ENCODE peak calls at places on chromosomes 13 and 19, in four cellular contexts. G is GM12878, S is K562, U is HepG2. X is an unnamed sample.

GRCh38 chr19:13718733-13719132 is 45.6 kb upstream of the MRI1 start:
- DNase-seq in G (no peak), S (no peak), U (no peak), X (no peak)

GRCh38 chr19:10625003-10625761 is at the start of gene SLC44A2:
- DNase-seq in G (no peak), S (peak), U (no peak), X (peak)

GRCh38 chr13:60214213-60215079 is 50.7 kb upstream of the DIAPH3 start:
- DNase-seq in G (no peak), S (no peak), U (no peak), X (no peak)

GRCh38 chr13:104143760-104144406 is 1077.7 kb upstream of the SLC10A2 start:
- DNase-seq in G (no peak), S (no peak), U (no peak), X (no peak)

GRCh38 chr13:27148900-27149299 is 22.7 kb downstream of the USP12 start:
- DNase-seq in G (no peak), S (no peak), U (no peak), X (no peak)

GRCh38 chr19:6660930-6661329 is 9.0 kb downstream of the TNFSF14 start:
- DNase-seq in G (no peak), S (no peak), U (no peak), X (no peak)

GRCh38 chr19:35556025-35556590 is 7.3 kb downstream of the ATP4A start:
- DNase-seq in G (no peak), S (no peak), U (no peak), X (no peak)

GRCh38 chr19:56667311-56667870 is 4.2 kb downstream of the ZNF835 start:
- DNase-seq in G (no peak), S (no peak), U (no peak), X (no peak)

GRCh38 chr13:22880756-22881701 is 299.8 kb upstream of the SGCG start:
- DNase-seq in G (no peak), S (no peak), U (no peak), X (no peak)

GRCh38 chr19:52898101-52898500 is 666 bp upstream of the ZNF320 start:
- DNase-seq in G (no peak), S (no peak), U (no peak), X (no peak)
- TF ChIP-seq SP1 in G (no peak), S (no peak), U (no peak), X (no peak)

DNA sequence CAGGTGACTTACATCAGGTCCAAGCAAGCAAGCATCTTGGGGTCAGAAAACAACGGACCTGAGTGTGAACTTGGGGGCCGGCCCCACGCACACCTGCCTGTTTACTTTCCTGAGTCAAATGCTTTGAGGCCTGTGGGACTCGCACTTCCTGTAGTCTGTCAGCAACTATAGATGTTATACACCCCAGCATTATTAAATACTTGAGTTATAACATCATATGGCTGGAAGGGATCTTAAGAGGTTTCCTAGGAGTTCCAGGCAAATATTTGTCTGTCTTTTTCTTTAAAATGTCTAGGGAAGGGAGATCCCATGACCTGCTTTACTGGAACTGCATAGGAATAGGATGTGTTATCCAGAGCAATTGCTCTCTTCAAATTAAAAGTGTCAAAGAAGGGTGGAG is 280.6 kb downstream of the SHISA2 start:
- DNase-seq in G (no peak), S (no peak), U (no peak), X (no peak)
- TF ChIP-seq JUND in G (no peak), S (no peak), U (no peak), X (no peak)

GRCh38 chr19:955803-956746 is 28.1 kb upstream of the WDR18 start:
- DNase-seq in G (no peak), S (no peak), U (no peak), X (no peak)

GRCh38 chr19:952680-953500 is 27.1 kb downstream of the ARID3A start:
- DNase-seq in G (no peak), S (peak), U (peak), X (no peak)

GRCh38 chr19:954272-954671 is 28.4 kb downstream of the ARID3A start:
- DNase-seq in G (no peak), S (no peak), U (no peak), X (no peak)

GRCh38 chr19:953501-954271 is 27.9 kb downstream of the ARID3A start:
- DNase-seq in G (no peak), S (no peak), U (no peak), X (no peak)

DNA sequence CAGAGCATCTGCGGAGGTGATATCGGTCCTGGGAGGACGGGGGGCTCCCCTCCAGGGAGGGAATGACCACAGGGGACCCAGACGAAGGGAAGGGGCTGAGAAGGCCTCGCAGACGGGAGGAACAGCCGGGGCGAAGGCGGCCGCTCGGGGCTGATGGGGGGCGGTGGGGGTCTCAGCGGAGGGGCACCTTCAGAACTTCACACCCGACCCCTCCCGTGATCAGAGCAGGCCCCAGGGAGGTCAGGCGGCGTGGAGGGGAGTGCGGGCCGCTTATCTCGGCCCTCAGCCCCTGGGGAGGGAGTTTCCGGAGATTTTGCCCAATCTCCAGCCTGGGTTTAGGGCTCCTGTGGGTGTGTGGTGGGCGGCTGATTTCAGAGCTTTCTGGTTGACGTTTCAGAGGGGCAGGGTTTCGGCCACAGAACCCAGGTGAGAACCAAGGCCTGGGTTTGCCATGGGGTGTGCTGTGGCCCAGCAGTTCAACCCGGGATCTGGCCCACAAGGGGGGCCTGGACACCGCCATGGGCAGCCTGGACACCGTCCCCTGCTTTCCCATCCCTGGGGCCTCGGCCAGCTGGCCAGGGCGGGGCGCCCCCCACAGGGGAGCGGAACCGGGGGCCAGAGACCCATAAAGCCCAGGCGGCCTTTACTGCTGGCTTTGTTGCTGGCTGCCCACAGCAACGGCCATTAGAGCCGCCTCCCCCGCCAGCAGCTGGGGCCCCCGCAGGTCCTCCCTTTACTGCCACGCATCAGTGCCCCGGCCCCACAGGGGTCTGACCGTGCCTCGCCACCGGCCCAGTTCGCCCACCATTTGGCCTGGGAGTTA is 29.0 kb downstream of the ARID3A start:
- DNase-seq in G (peak), S (peak), U (no peak), X (no peak)
- TF ChIP-seq YY1 in G (peak), S (no peak), U (no peak), X (no peak)

GRCh38 chr13:36814465-36814864 is 4.6 kb upstream of the RFXAP start:
- DNase-seq in G (no peak), S (peak), U (no peak), X (no peak)

GRCh38 chr13:36813226-36813625 is 5.8 kb upstream of the RFXAP start:
- DNase-seq in G (no peak), S (peak), U (no peak), X (no peak)

GRCh38 chr13:36817996-36818395 is 1.0 kb upstream of the RFXAP start:
- DNase-seq in G (no peak), S (no peak), U (no peak), X (no peak)

GRCh38 chr13:36818483-36819063 is 449 bp upstream of the RFXAP start:
- DNase-seq in G (no peak), S (no peak), U (no peak), X (no peak)

GRCh38 chr13:36815069-36815468 is 4.0 kb upstream of the RFXAP start:
- DNase-seq in G (no peak), S (no peak), U (peak), X (peak)
- TF ChIP-seq SP1 in G (no peak), S (no peak), U (no peak), X (no peak)

GRCh38 chr19:33402421-33403220 is 29.1 kb downstream of the CEBPG start:
- DNase-seq in G (no peak), S (no peak), U (no peak), X (no peak)

GRCh38 chr19:33404506-33404905 is 31.0 kb downstream of the CEBPG start:
- DNase-seq in G (no peak), S (no peak), U (no peak), X (no peak)

GRCh38 chr19:33403973-33404304 is 30.4 kb downstream of the CEBPG start:
- DNase-seq in G (no peak), S (no peak), U (no peak), X (no peak)

GRCh38 chr19:33404916-33405315 is 31.4 kb downstream of the CEBPG start:
- DNase-seq in G (no peak), S (no peak), U (no peak), X (no peak)

DNA sequence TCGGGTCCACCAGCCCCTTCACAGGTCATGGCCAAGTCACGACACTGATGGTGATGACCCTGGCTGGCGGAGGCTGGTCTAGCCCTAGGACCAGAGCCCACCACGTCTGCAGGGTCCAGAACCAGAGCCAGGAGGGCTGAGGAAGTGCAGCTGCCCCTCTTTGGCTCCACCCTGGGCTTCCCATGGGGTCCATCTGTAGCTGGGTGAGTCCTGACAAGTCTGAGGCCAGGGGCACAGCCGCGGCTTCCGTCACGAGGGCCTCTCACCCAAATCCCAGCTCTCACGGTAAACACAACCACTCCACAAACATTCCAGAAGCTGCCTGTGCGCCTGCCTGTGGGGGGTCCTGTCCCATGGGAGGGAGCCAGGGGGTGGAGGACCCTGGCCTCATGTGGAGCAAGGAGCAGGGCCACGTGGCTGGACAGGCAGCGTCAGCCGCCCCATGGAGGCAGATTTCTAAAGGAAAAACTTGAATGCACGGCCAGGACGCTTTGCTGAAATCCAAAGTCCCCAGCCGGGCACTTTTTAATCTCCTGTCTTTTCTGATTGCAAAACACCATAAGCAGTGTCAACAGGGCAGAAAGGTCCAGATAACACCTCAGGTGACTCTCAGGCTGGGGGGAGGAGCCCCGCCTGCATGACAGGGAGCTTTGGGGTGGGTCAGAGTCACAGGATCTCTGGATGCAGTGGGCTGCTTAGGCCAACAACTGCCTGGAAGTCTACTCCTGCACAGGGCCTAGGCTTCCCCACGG is 29.9 kb downstream of the CEBPG start:
- DNase-seq in G (no peak), S (no peak), U (peak), X (no peak)
- TF ChIP-seq JUND in G (no peak), S (no peak), U (peak), X (no peak)

GRCh38 chr13:83248751-83249150 is 633.5 kb downstream of the SLITRK1 start:
- DNase-seq in G (no peak), S (no peak), U (no peak), X (no peak)
- TF ChIP-seq YY1 in G (no peak), S (no peak), U (no peak), X (no peak)

GRCh38 chr13:73602295-73602694 is 531.9 kb downstream of the KLF12 start:
- DNase-seq in G (no peak), S (peak), U (peak), X (peak)

GRCh38 chr13:73601708-73602107 is 532.5 kb downstream of the KLF12 start:
- DNase-seq in G (no peak), S (no peak), U (no peak), X (no peak)

GRCh38 chr13:73596382-73596781 is 537.6 kb downstream of the KLF5 start:
- DNase-seq in G (no peak), S (no peak), U (no peak), X (no peak)

GRCh38 chr13:73598021-73598712 is 536.0 kb downstream of the KLF12 start:
- DNase-seq in G (no peak), S (no peak), U (no peak), X (no peak)

DNA sequence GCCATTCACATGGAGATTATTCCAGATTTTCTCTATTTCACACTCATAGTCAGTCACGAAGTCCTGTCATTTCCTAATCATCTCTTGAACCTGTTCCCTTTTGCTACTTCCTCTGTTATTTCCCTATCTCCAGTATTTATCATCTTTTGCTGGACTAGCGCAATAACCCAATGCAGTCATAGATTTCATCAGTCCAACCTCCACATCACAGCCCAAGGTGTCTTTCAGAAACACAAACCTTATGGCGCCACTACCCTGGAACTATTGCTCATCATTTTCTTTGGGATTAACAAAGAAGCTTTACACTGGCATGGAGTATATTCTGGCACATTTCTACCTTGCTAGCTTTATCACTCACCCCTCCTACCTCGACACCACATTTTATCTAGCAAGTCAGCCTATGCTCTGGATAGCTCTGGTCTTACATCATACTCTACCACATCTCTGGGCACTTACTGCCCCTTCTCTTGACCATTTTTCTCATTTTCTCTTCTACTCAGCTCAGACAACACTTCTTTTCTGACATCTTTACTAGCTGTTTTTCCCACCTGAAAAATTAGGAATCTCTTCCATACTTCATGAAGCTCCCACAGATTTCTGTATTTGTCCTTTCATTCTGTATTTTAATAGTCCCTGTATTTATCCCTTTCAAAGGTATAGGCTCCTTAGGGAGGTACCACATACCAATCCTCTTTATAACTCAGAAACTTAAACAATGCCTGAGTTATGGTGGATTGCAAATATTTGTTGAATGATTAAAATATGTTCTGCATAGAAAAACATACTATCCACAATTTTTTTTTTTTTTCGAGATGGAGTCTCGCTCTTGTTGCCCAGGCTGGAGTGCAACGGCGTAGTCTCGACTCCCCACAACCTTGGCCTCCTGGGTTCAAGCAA is 534.7 kb downstream of the KLF12 start:
- DNase-seq in G (no peak), S (no peak), U (no peak), X (no peak)
- TF ChIP-seq SP1 in G (no peak), S (no peak), U (no peak), X (no peak)